ENCODE peak calls at places on chromosomes 13 and 19, in four cellular contexts. V is breast epithelium, L is tibial nerve, T is mammary epithelial cell. I is an unnamed sample.

GRCh38 chr13:40146586-40147240 is 491.3 kb downstream of the COG6 start:
- DNase-seq in V (no peak), L (no peak), T (peak; percentile 21), I (no peak)

GRCh38 chr13:113851826-113852535 is 11.9 kb downstream of the GAS6 start:
- DNase-seq in V (peak; percentile 48), L (no peak), T (no peak), I (peak; percentile 76)

GRCh38 chr19:12779162-12779993 is 4.0 kb upstream of the HOOK2 start:
- DNase-seq in V (no peak), L (no peak), T (peak; percentile 32), I (no peak)

GRCh38 chr19:40831502-40832430 is 18.5 kb downstream of the CYP2A6 start:
- DNase-seq in V (no peak), L (no peak), T (peak; percentile 81), I (no peak)

GRCh38 chr13:51726446-51727185 is 77.3 kb downstream of the DHRS12 start:
- DNase-seq in V (no peak), L (no peak), T (no peak), I (no peak)

GRCh38 chr13:27578121-27579030 is 42.0 kb downstream of the LNX2 start:
- DNase-seq in V (no peak), L (no peak), T (peak; percentile 88), I (no peak)

GRCh38 chr13:113366031-113366588 is 2.2 kb upstream of the GRTP1 start:
- DNase-seq in V (no peak), L (no peak), T (no peak), I (no peak)

GRCh38 chr19:31346660-31347059 is 2.6 kb downstream of the TSHZ3 start:
- DNase-seq in V (no peak), L (no peak), T (no peak), I (no peak)

GRCh38 chr19:56538761-56539263 is at the start of gene ZFP28:
- DNase-seq in V (no peak), L (peak; percentile 53), T (no peak), I (no peak)

GRCh38 chr19:4371898-4372629 is 28.3 kb downstream of the SH3GL1 start:
- DNase-seq in V (no peak), L (no peak), T (no peak), I (no peak)

GRCh38 chr13:43786766-43787517 is at the start of gene ENOX1:
- DNase-seq in V (no peak), L (no peak), T (peak; percentile 64), I (no peak)

GRCh38 chr19:11041966-11042627 is 47.2 kb upstream of the LDLR start:
- DNase-seq in V (peak; percentile 76), L (no peak), T (no peak), I (no peak)

GRCh38 chr19:5354403-5354802 is 13.8 kb upstream of the PTPRS start:
- DNase-seq in V (no peak), L (no peak), T (no peak), I (no peak)

GRCh38 chr19:56109216-56109615 is 11.9 kb downstream of the ZNF787 start:
- DNase-seq in V (no peak), L (no peak), T (no peak), I (no peak)

GRCh38 chr13:80047406-80047805 is 293.5 kb downstream of the SPRY2 start:
- DNase-seq in V (no peak), L (no peak), T (peak; percentile 65), I (no peak)

DNA sequence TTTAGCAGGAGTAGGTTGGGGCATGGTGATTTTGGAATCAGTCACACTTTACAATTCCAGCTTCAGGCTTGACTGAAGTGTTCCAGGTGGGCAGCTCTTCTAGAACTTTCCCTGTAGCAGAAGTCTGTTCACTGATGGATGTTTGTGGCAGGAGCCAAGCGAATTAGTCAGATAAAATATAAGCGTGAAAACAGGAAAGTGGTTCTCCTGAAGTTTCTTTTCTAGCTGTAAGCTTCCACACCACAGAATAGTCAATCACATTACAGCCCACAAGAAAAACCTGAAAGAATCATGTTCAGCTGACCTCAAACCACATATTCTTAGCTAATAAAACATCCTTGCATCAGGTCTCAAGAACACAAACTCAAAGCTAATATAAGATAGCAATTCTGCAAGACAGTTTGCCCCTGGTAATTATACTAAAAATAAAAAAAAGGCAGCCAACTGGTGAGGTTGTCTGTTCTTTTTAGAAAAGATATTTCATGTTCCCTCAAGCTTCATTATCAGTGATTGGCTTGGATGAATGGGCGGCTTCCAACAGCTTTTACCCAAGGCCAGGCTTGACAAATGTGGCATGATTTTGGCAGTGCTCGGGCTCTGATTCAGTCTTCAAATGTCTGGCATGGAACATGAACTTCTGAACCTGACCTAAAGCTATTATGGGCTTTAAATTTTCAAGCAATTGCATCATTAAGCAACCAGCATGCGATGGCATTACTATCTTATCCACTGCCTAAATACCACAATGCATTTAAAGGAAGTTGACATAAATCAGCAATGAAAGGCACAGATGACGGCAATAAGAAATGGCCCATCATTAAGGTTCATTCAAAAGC is 136.8 kb downstream of the DCLK1 start:
- DNase-seq in V (no peak), L (no peak), T (peak; percentile 79), I (no peak)
- H3K27ac ChIP-seq in V (no peak overlapping the region), L (no peak overlapping the region), T (no peak overlapping the region), I (peak overlapping the region; percentile 21)

GRCh38 chr13:45102136-45102802 is 18.0 kb upstream of the GTF2F2 start:
- DNase-seq in V (no peak), L (no peak), T (no peak), I (no peak)
- H3K27ac ChIP-seq in V (no peak overlapping the region), L (peak overlapping the region; percentile 88), T (no peak overlapping the region), I (no peak overlapping the region)

GRCh38 chr19:48633148-48634035 is 3.8 kb downstream of the DBP start:
- DNase-seq in V (no peak), L (no peak), T (no peak), I (no peak)
- H3K27ac ChIP-seq in V (peak overlapping the region; percentile 99), L (peak overlapping the region; percentile 99), T (peak overlapping the region; percentile 21), I (peak overlapping the region; percentile 99)

GRCh38 chr13:97264663-97265062 is 42.5 kb downstream of the MBNL2 start:
- DNase-seq in V (no peak), L (no peak), T (no peak), I (no peak)
- H3K27ac ChIP-seq in V (no peak overlapping the region), L (no peak overlapping the region), T (no peak overlapping the region), I (no peak overlapping the region)

GRCh38 chr13:110317093-110317492 is 10.0 kb downstream of the COL4A2 start:
- DNase-seq in V (no peak), L (no peak), T (no peak), I (no peak)

GRCh38 chr13:110316196-110316595 is 9.1 kb downstream of the COL4A2 start:
- DNase-seq in V (no peak), L (no peak), T (no peak), I (no peak)

GRCh38 chr13:110312669-110313031 is 5.6 kb downstream of the COL4A2 start:
- DNase-seq in V (no peak), L (no peak), T (peak; percentile 41), I (no peak)

GRCh38 chr13:110311721-110312668 is 4.9 kb downstream of the COL4A2 start:
- DNase-seq in V (no peak), L (no peak), T (no peak), I (no peak)

GRCh38 chr13:110314516-110315245 is 7.6 kb downstream of the COL4A2 start:
- DNase-seq in V (no peak), L (no peak), T (no peak), I (no peak)
- H3K27ac ChIP-seq in V (no peak overlapping the region), L (peak overlapping the region; percentile 65), T (no peak overlapping the region), I (no peak overlapping the region)

GRCh38 chr19:719636-720377 is 11.1 kb downstream of the PALM start:
- DNase-seq in V (no peak), L (no peak), T (no peak), I (no peak)
- H3K27ac ChIP-seq in V (peak overlapping the region; percentile 71), L (peak overlapping the region; percentile 93), T (no peak overlapping the region), I (peak overlapping the region; percentile 91)

GRCh38 chr19:44625531-44626066 is 12.2 kb downstream of the IGSF23 start:
- DNase-seq in V (no peak), L (no peak), T (no peak), I (no peak)
- H3K27ac ChIP-seq in V (peak overlapping the region; percentile 12), L (no peak overlapping the region), T (no peak overlapping the region), I (no peak overlapping the region)